ENCODE peak calls at places on chromosomes 7 and 10, in eight cellular contexts. B is uterus, U is epithelial cell of esophagus, Y is A673, C is astrocyte of the spinal cord, T is tibial artery, W is brain microvascular endothelial cell, J is stomach. A is an unnamed sample.

GRCh38 chr7:7585241-7585928 is 18.7 kb downstream of the MIOS start:
- DNase-seq in B (no peak), U (no peak), Y (no peak), C (no peak), T (no peak), W (no peak), J (no peak), A (no peak)

GRCh38 chr10:52597189-52597863 is 175.3 kb downstream of the MBL2 start:
- DNase-seq in B (no peak), U (no peak), Y (no peak), C (no peak), T (no peak), W (no peak), J (no peak), A (no peak)

GRCh38 chr10:58322835-58323209 is 12.0 kb upstream of the UBE2D1 start:
- DNase-seq in B (no peak), U (no peak), Y (peak), C (no peak), T (no peak), W (no peak), J (no peak), A (no peak)

GRCh38 chr7:3461923-3462322 is 160.9 kb downstream of the SDK1 start:
- DNase-seq in B (no peak), U (no peak), Y (no peak), C (no peak), T (no peak), W (no peak), J (no peak), A (no peak)

GRCh38 chr10:72134785-72135765 is 46.7 kb upstream of the SPOCK2 start:
- DNase-seq in B (no peak), U (peak), Y (no peak), C (no peak), T (no peak), W (no peak), J (no peak), A (no peak)

GRCh38 chr10:98045785-98046389 is 15.5 kb upstream of the CRTAC1 start:
- DNase-seq in B (peak), U (peak), Y (peak), C (peak), T (no peak), W (peak), J (peak), A (no peak)

GRCh38 chr10:27319752-27320561 is 79.4 kb upstream of the ACBD5 start:
- DNase-seq in B (peak), U (peak), Y (no peak), C (peak), T (peak), W (peak), J (peak), A (no peak)

GRCh38 chr10:30103595-30104310 is 44.4 kb upstream of the JCAD start:
- DNase-seq in B (no peak), U (peak), Y (peak), C (no peak), T (no peak), W (no peak), J (no peak), A (no peak)

GRCh38 chr7:95511716-95512260 is 26.0 kb downstream of the ASB4 start:
- DNase-seq in B (peak), U (peak), Y (peak), C (peak), T (peak), W (peak), J (peak), A (no peak)

GRCh38 chr7:2241580-2242540 is at the start of the genes MRM2 and NUDT1:
- DNase-seq in B (peak), U (peak), Y (peak), C (peak), T (peak), W (peak), J (peak), A (peak)

GRCh38 chr10:3764626-3765375 is 20.2 kb downstream of the KLF6 start:
- DNase-seq in B (no peak), U (peak), Y (no peak), C (no peak), T (no peak), W (no peak), J (no peak), A (peak)

GRCh38 chr10:58834093-58834674 is 321.5 kb downstream of the BICC1 start:
- DNase-seq in B (no peak), U (no peak), Y (no peak), C (no peak), T (no peak), W (no peak), J (no peak), A (no peak)

GRCh38 chr10:15360566-15360965 is 10.5 kb downstream of the FAM171A1 start:
- DNase-seq in B (no peak), U (no peak), Y (no peak), C (no peak), T (no peak), W (no peak), J (no peak), A (no peak)

GRCh38 chr7:157436763-157437480 is 100.1 kb downstream of the DNAJB6 start:
- DNase-seq in B (no peak), U (no peak), Y (no peak), C (no peak), T (no peak), W (no peak), J (no peak), A (no peak)

GRCh38 chr10:113844091-113844490 is 9.8 kb downstream of the DCLRE1A start:
- DNase-seq in B (no peak), U (peak), Y (peak), C (no peak), T (no peak), W (no peak), J (no peak), A (no peak)

GRCh38 chr10:93616844-93617360 is 4.6 kb downstream of the PDE6C start:
- DNase-seq in B (no peak), U (no peak), Y (no peak), C (no peak), T (no peak), W (no peak), J (no peak), A (no peak)

GRCh38 chr10:93420091-93420490 is 62.0 kb downstream of the MYOF start:
- DNase-seq in B (no peak), U (no peak), Y (no peak), C (no peak), T (no peak), W (no peak), J (no peak), A (no peak)

GRCh38 chr7:84122582-84123360 is 71.8 kb downstream of the SEMA3A start:
- DNase-seq in B (no peak), U (no peak), Y (no peak), C (no peak), T (no peak), W (no peak), J (no peak), A (no peak)

GRCh38 chr7:103577059-103577458 is 131.1 kb upstream of the SLC26A5 start:
- DNase-seq in B (no peak), U (no peak), Y (no peak), C (no peak), T (no peak), W (no peak), J (no peak), A (no peak)

GRCh38 chr7:133860628-133861135 is 266.5 kb upstream of the LRGUK start:
- DNase-seq in B (no peak), U (no peak), Y (no peak), C (no peak), T (no peak), W (no peak), J (no peak), A (no peak)

GRCh38 chr7:158018061-158018796 is 569.4 kb downstream of the PTPRN2 start:
- DNase-seq in B (no peak), U (no peak), Y (no peak), C (no peak), T (peak), W (no peak), J (peak), A (no peak)

GRCh38 chr10:49552277-49552676 is 13.4 kb upstream of the ERCC6 start:
- DNase-seq in B (no peak), U (peak), Y (peak), C (peak), T (no peak), W (peak), J (no peak), A (no peak)

GRCh38 chr10:44965651-44966097 is 6.1 kb downstream of the RASSF4 start:
- DNase-seq in B (no peak), U (no peak), Y (no peak), C (no peak), T (no peak), W (no peak), J (no peak), A (peak)

GRCh38 chr10:131560166-131560565 is 248.6 kb upstream of the TCERG1L start:
- DNase-seq in B (no peak), U (no peak), Y (no peak), C (no peak), T (no peak), W (no peak), J (no peak), A (peak)

GRCh38 chr7:45920543-45921380 is at the start of gene IGFBP3:
- DNase-seq in B (peak), U (peak), Y (peak), C (peak), T (peak), W (no peak), J (no peak), A (no peak)

GRCh38 chr10:89352039-89352597 is 24.3 kb downstream of the IFIT3 start:
- DNase-seq in B (peak), U (peak), Y (peak), C (peak), T (peak), W (peak), J (peak), A (peak)

GRCh38 chr10:75294866-75295692 is 59.3 kb upstream of the COMTD1 start:
- DNase-seq in B (peak), U (peak), Y (peak), C (peak), T (peak), W (peak), J (peak), A (peak)

GRCh38 chr10:33808475-33808874 is 474.0 kb upstream of the NRP1 start:
- DNase-seq in B (no peak), U (no peak), Y (no peak), C (no peak), T (no peak), W (peak), J (no peak), A (no peak)

GRCh38 chr7:140060788-140061606 is 1.8 kb downstream of the PARP12 start:
- DNase-seq in B (peak), U (no peak), Y (no peak), C (peak), T (no peak), W (peak), J (peak), A (no peak)

GRCh38 chr7:139823855-139824670 is 5.0 kb upstream of the TBXAS1 start:
- DNase-seq in B (peak), U (no peak), Y (no peak), C (no peak), T (no peak), W (no peak), J (no peak), A (no peak)

GRCh38 chr10:64396105-64396504 is 874.9 kb downstream of the REEP3 start:
- DNase-seq in B (no peak), U (peak), Y (peak), C (peak), T (no peak), W (peak), J (no peak), A (no peak)

GRCh38 chr10:12431453-12432101 is 82.2 kb downstream of the CAMK1D start:
- DNase-seq in B (no peak), U (no peak), Y (no peak), C (no peak), T (no peak), W (no peak), J (no peak), A (no peak)

GRCh38 chr10:6010569-6010968 is 33.2 kb upstream of the IL15RA start:
- DNase-seq in B (no peak), U (no peak), Y (no peak), C (no peak), T (no peak), W (no peak), J (no peak), A (no peak)

GRCh38 chr10:470339-471003 is 219.0 kb downstream of the DIP2C start:
- DNase-seq in B (no peak), U (no peak), Y (no peak), C (no peak), T (no peak), W (no peak), J (no peak), A (peak)

GRCh38 chr10:50946991-50947781 is 61.8 kb upstream of the A1CF start:
- DNase-seq in B (no peak), U (no peak), Y (no peak), C (no peak), T (no peak), W (peak), J (no peak), A (no peak)

GRCh38 chr10:48772059-48772458 is 87.4 kb downstream of the WDFY4 start:
- DNase-seq in B (no peak), U (no peak), Y (no peak), C (no peak), T (no peak), W (no peak), J (no peak), A (peak)

GRCh38 chr7:76206633-76207032 is 4.9 kb downstream of the SRRM3 start:
- DNase-seq in B (no peak), U (no peak), Y (no peak), C (no peak), T (no peak), W (no peak), J (no peak), A (no peak)

GRCh38 chr7:44158873-44159631 is 17.9 kb upstream of the MYL7 start:
- DNase-seq in B (no peak), U (no peak), Y (no peak), C (no peak), T (no peak), W (no peak), J (no peak), A (peak)

GRCh38 chr10:11264481-11265044 is 246.9 kb downstream of the CELF2 start:
- DNase-seq in B (no peak), U (no peak), Y (no peak), C (no peak), T (no peak), W (no peak), J (no peak), A (no peak)

GRCh38 chr10:11263039-11263345 is 245.3 kb downstream of the CELF2 start:
- DNase-seq in B (no peak), U (no peak), Y (no peak), C (no peak), T (no peak), W (no peak), J (no peak), A (no peak)

GRCh38 chr10:11262210-11263038 is 244.8 kb downstream of the CELF2 start:
- DNase-seq in B (no peak), U (no peak), Y (no peak), C (no peak), T (no peak), W (no peak), J (no peak), A (no peak)

GRCh38 chr10:11263767-11264166 is 246.1 kb downstream of the CELF2 start:
- DNase-seq in B (no peak), U (no peak), Y (no peak), C (no peak), T (no peak), W (no peak), J (no peak), A (no peak)

GRCh38 chr10:11265486-11265885 is 247.8 kb downstream of the CELF2 start:
- DNase-seq in B (no peak), U (no peak), Y (no peak), C (no peak), T (no peak), W (no peak), J (no peak), A (no peak)
- H3K4me3 ChIP-seq in B (no peak), U (no peak), Y (no peak), C (no peak), T (no peak), W (no peak), J (no peak), A (no peak)

DNA sequence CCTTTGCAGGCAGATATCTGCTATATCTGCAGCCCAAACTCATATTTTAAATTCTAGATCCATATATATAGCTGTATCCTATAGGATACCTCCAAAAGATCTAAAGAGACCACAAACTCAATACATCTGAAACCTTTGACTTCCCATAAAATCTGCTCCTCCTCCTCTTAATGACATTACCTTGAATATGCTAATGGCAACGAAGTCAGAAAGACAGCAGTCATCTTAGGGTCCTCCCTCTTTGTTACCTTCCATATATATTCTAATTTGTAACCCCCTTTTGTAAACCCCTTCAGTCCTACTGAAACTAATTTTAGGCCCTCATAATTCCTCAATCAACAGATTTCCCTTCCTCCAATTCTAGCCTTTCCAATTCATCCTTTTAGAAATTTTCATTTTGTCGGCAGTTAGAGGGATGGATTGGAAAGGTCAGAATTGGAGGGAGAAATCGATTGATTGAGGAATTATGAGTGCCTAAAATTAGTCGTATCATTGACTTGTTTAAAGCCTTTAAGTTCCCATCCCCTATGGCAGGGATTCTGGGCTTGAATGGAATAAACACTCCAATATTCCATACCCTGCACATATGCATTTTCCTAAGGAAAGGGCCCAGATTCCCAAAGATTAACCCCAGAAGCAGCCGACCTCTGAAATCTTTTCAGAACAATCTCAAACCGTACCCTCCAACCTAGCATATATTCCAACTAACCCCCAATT is 2.4 kb downstream of the SYPL1 start:
- DNase-seq in B (no peak), U (no peak), Y (no peak), C (no peak), T (no peak), W (no peak), J (no peak), A (no peak)
- H3K4me3 ChIP-seq in B (peak), U (peak), Y (peak), C (no peak), T (peak), W (no peak), J (peak), A (peak)

GRCh38 chr7:106110885-106111670 is 1.0 kb downstream of the SYPL1 start:
- DNase-seq in B (no peak), U (peak), Y (peak), C (peak), T (no peak), W (peak), J (no peak), A (no peak)

GRCh38 chr7:106111671-106112117 is 418 bp downstream of the SYPL1 start:
- DNase-seq in B (peak), U (no peak), Y (peak), C (peak), T (peak), W (peak), J (peak), A (peak)

GRCh38 chr7:106112118-106112971 is at the start of gene SYPL1:
- DNase-seq in B (peak), U (peak), Y (peak), C (peak), T (peak), W (peak), J (peak), A (peak)

GRCh38 chr7:106108988-106109387 is 3.1 kb downstream of the SYPL1 start:
- DNase-seq in B (no peak), U (no peak), Y (no peak), C (no peak), T (no peak), W (no peak), J (no peak), A (no peak)

DNA sequence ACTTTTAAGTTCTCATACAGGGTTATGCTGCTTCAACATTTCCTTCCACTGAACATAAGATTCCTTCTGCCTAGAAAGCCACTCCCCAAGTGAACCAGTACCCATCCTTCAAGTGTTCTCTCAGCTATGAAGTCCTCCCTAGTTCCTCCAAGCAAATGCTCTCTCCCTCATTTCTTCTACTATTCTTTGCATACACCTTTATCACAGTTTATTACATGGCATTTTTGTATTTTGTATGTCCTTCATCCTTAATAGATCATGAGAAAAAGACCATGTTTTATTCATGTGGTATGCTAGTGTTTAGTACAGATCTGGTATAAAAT is 1.9 kb downstream of the SYPL1 start:
- DNase-seq in B (no peak), U (peak), Y (peak), C (peak), T (no peak), W (no peak), J (no peak), A (no peak)
- H3K4me3 ChIP-seq in B (peak), U (peak), Y (peak), C (no peak), T (peak), W (no peak), J (peak), A (peak)

GRCh38 chr10:13834581-13835286 is 248.0 kb downstream of the PRPF18 start:
- DNase-seq in B (no peak), U (no peak), Y (peak), C (peak), T (peak), W (peak), J (peak), A (no peak)
- H3K4me3 ChIP-seq in B (no peak), U (no peak), Y (no peak), C (no peak), T (peak), W (no peak), J (no peak), A (peak)

GRCh38 chr7:88090671-88091070 is 129.2 kb downstream of the SRI start:
- DNase-seq in B (no peak), U (no peak), Y (no peak), C (peak), T (no peak), W (no peak), J (no peak), A (no peak)
- H3K4me3 ChIP-seq in B (no peak), U (no peak), Y (no peak), C (no peak), T (no peak), W (no peak), J (no peak), A (no peak)

DNA sequence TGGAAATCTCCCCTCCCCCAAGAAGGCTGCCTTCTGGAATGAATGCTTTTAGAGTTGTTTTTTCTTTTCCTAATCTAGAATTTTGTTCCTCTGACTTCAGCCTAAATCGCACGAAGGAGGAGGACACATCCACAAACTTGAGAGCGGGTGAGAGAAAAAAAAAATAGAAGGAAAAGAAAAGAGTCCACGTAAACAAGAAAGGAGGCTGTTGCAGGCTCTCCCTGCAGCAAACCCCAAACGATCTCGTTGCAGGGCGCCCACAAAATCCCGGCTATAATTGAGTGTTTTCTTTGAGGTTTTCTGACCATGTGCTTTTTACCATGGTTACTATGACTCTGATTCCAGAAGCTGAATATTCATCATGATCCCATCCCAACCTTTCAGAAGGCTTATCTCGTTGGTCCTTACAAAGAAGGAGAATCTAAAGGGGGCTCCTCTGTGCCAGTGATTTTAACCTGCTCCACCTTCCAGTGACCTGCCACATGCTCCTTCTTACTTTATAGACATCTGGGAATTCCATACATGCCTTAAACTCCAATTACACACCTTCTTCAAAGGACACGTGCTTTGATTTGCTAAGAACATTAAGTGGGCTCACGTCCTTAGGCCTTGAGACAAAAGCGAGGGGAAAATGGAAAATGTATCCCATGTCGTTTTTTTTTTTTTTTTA is 5.8 kb downstream of the TWIST1 start:
- DNase-seq in B (no peak), U (no peak), Y (no peak), C (no peak), T (no peak), W (no peak), J (no peak), A (no peak)
- H3K4me3 ChIP-seq in B (no peak), U (no peak), Y (no peak), C (no peak), T (no peak), W (no peak), J (no peak), A (no peak)

A was measured in coronary artery.